ENCODE peak calls at places on chromosomes 12 and 14, in five cellular contexts. L, U, M, W and Z are unnamed samples.

GRCh38 chr14:22395803-22396202 is 193.2 kb downstream of the DAD1 start:
- DNase-seq in M (no peak), U (no peak), W (no peak), L (no peak), Z (no peak)

GRCh38 chr14:68033533-68033932 is 214.0 kb downstream of the RAD51B start:
- DNase-seq in W (peak; percentile 54), L (no peak), U (no peak), M (no peak), Z (no peak)

GRCh38 chr14:35808076-35808657 is 928 bp downstream of the RALGAPA1 start:
- DNase-seq in U (no peak), L (peak; percentile 67), W (no peak), M (peak; percentile 26), Z (no peak)

GRCh38 chr12:32211066-32211768 is 104.6 kb downstream of the BICD1 start:
- DNase-seq in M (no peak), W (no peak), L (no peak), U (no peak), Z (no peak)

GRCh38 chr12:114767906-114768697 is 84.1 kb upstream of the TBX3 start:
- DNase-seq in M (no peak), U (no peak), W (no peak), L (peak; percentile 66), Z (no peak)

GRCh38 chr12:3988519-3989217 is 115.5 kb upstream of the PARP11 start:
- DNase-seq in W (no peak), L (no peak), U (no peak), M (peak; percentile 26), Z (no peak)

GRCh38 chr14:99159341-99160340 is 112.4 kb downstream of the BCL11B start:
- DNase-seq in M (no peak), U (no peak), L (no peak), W (no peak), Z (no peak)

GRCh38 chr12:14207946-14208612 is 157.4 kb upstream of the ATF7IP start:
- DNase-seq in M (no peak), W (no peak), U (no peak), L (peak; percentile 75), Z (no peak)

GRCh38 chr12:48795550-48796455 is 6.9 kb upstream of the ADCY6 start:
- DNase-seq in U (no peak), M (peak; percentile 52), W (peak; percentile 40), L (peak; percentile 93), Z (no peak)

GRCh38 chr12:52235001-52235760 is 2.1 kb downstream of the KRT7 start:
- DNase-seq in M (peak; percentile 35), U (no peak), L (peak; percentile 41), W (no peak), Z (no peak)

GRCh38 chr12:67394600-67394999 is 125.4 kb downstream of the CAND1 start:
- DNase-seq in L (no peak), M (no peak), U (peak; percentile 34), W (peak; percentile 82), Z (no peak)
- TF ChIP-seq CTCF in L (no peak), M (no peak), U (peak; percentile 37), W (peak; percentile 17), Z (no peak)

GRCh38 chr12:106722854-106723253 is 51.6 kb upstream of the RIC8B start:
- DNase-seq in U (no peak), M (no peak), W (no peak), L (no peak), Z (no peak)
- TF ChIP-seq CTCF in U (no peak), M (no peak), W (no peak), L (peak; percentile 25), Z (no peak)

DNA sequence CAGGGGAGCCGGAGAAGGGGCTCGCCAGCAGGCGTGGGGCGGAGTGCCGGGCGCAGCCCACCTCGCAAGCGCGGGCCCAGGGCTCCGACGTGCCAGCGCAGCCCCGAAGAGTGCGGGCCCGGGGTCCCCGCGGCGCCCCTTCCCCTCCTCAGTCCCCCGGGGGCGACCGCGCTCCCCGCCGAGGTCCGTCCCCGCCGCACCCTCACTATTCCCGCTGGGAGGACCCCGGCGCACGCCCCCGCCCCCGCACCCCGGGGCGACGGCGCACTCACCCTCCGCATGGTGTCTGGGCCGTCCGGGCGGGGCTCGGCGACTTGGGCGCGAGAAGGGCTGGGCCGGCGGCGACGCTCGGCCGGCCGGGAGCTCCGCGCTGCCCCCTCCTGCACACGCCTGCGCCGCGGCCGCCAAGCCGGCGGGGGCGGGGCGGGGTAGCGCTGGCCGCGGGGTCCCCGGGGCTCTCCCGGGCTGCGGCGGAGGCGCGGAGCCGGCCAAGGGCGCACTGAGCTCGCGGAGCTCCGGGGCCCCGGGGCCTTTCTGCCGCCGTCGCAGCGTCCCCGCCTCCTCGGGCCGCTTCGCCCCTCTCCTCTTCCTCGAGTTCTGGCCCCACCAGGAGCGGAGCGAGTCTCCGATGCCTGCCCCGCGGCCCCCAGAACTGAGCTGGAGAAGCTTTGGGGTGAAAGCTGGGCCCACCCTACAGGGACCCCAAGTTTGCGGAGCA is 130.0 kb downstream of the NDUFA12 start:
- DNase-seq in M (no peak), L (no peak), W (no peak), U (no peak), Z (no peak)
- TF ChIP-seq CTCF in M (no peak), L (no peak), W (no peak), U (no peak), Z (no peak)

GRCh38 chr12:863285-863684 is 86.2 kb downstream of the RAD52 start:
- DNase-seq in W (no peak), L (no peak), U (no peak), M (no peak), Z (no peak)
- TF ChIP-seq CTCF in W (no peak), L (no peak), U (no peak), M (no peak), Z (no peak)